ENCODE peak calls at places on chromosomes 12 and 14, in four cellular contexts. One of them, this sample, is unnamed.

GRCh38 chr12:752673-753400 is 458 bp downstream of the WNK1 start:
- DNase-seq in H9: peak
- DNase-seq in IMR-90: peak
- DNase-seq in H1: no peak
- DNase-seq in this sample: peak

GRCh38 chr14:77878783-77879182 is 78.9 kb downstream of the ADCK1 start:
- DNase-seq in H1: no peak
- DNase-seq in H9: no peak
- DNase-seq in IMR-90: no peak
- DNase-seq in this sample: no peak

GRCh38 chr14:98994571-98994970 is 277.4 kb downstream of the BCL11B start:
- DNase-seq in IMR-90: no peak
- DNase-seq in H9: no peak
- DNase-seq in H1: no peak
- DNase-seq in this sample: no peak

GRCh38 chr12:122004633-122005071 is 17.0 kb upstream of the BCL7A start:
- DNase-seq in H1: no peak
- DNase-seq in IMR-90: peak
- DNase-seq in H9: no peak
- DNase-seq in this sample: no peak

GRCh38 chr12:55724226-55724939 is 4.2 kb downstream of the RDH5 start:
- DNase-seq in H9: peak
- DNase-seq in H1: no peak
- DNase-seq in IMR-90: peak
- DNase-seq in this sample: peak

GRCh38 chr12:6520186-6520585 is 14.1 kb upstream of the GAPDH start:
- DNase-seq in IMR-90: no peak
- DNase-seq in H9: no peak
- DNase-seq in H1: no peak
- DNase-seq in this sample: no peak

GRCh38 chr12:58443273-58443980 is 476.9 kb downstream of the LRIG3 start:
- DNase-seq in IMR-90: peak
- DNase-seq in H1: no peak
- DNase-seq in H9: peak
- DNase-seq in this sample: peak

GRCh38 chr12:111211910-111212757 is 156.8 kb downstream of the PHETA1 start:
- DNase-seq in H9: peak
- DNase-seq in IMR-90: no peak
- DNase-seq in H1: no peak
- DNase-seq in this sample: peak

GRCh38 chr12:48988030-48988649 is 10.0 kb downstream of the WNT1 start:
- DNase-seq in IMR-90: peak
- DNase-seq in H9: peak
- DNase-seq in H1: no peak
- DNase-seq in this sample: peak

GRCh38 chr14:29273513-29273912 is 506.9 kb downstream of the FOXG1 start:
- DNase-seq in H1: no peak
- DNase-seq in H9: no peak
- DNase-seq in IMR-90: no peak
- DNase-seq in this sample: peak

GRCh38 chr14:49553106-49553505 is 33.1 kb downstream of the RPS29 start:
- DNase-seq in H9: no peak
- DNase-seq in IMR-90: no peak
- DNase-seq in H1: no peak
- DNase-seq in this sample: no peak

GRCh38 chr12:58695263-58695662 is 225.0 kb downstream of the LRIG3 start:
- DNase-seq in IMR-90: no peak
- DNase-seq in H1: no peak
- DNase-seq in H9: no peak
- DNase-seq in this sample: no peak

GRCh38 chr14:37709419-37710195 is 114.2 kb downstream of the TTC6 start:
- DNase-seq in H1: no peak
- DNase-seq in H9: no peak
- DNase-seq in IMR-90: peak
- DNase-seq in this sample: peak

GRCh38 chr12:59149995-59150642 is 229.8 kb upstream of the LRIG3 start:
- DNase-seq in H1: no peak
- DNase-seq in H9: no peak
- DNase-seq in IMR-90: peak
- DNase-seq in this sample: peak

GRCh38 chr12:45244561-45245348 is 28.9 kb downstream of the ANO6 start:
- DNase-seq in H9: no peak
- DNase-seq in IMR-90: peak
- DNase-seq in H1: no peak
- DNase-seq in this sample: no peak

GRCh38 chr12:91215940-91216454 is 33.4 kb upstream of the DCN start:
- DNase-seq in IMR-90: peak
- DNase-seq in H9: no peak
- DNase-seq in H1: no peak
- DNase-seq in this sample: no peak

GRCh38 chr14:93330609-93331000 is 2.2 kb downstream of the BTBD7 start:
- DNase-seq in H9: no peak
- DNase-seq in IMR-90: no peak
- DNase-seq in H1: no peak
- DNase-seq in this sample: no peak

GRCh38 chr12:123908884-123909807 is 63.5 kb downstream of the CCDC92 start:
- DNase-seq in H9: no peak
- DNase-seq in H1: no peak
- DNase-seq in IMR-90: no peak
- DNase-seq in this sample: no peak

GRCh38 chr14:74548881-74549280 is 55.3 kb downstream of the ISCA2 start:
- DNase-seq in H1: no peak
- DNase-seq in IMR-90: peak
- DNase-seq in H9: no peak
- DNase-seq in this sample: no peak

GRCh38 chr12:112468041-112468440 is 49.3 kb downstream of the PTPN11 start:
- DNase-seq in H9: no peak
- DNase-seq in H1: no peak
- DNase-seq in IMR-90: no peak
- DNase-seq in this sample: peak

GRCh38 chr12:112464605-112465004 is 45.9 kb downstream of the PTPN11 start:
- DNase-seq in H9: no peak
- DNase-seq in IMR-90: no peak
- DNase-seq in H1: no peak
- DNase-seq in this sample: no peak

GRCh38 chr12:112466011-112466422 is 47.3 kb downstream of the PTPN11 start:
- DNase-seq in H1: no peak
- DNase-seq in IMR-90: no peak
- DNase-seq in H9: no peak
- DNase-seq in this sample: no peak

GRCh38 chr12:112463478-112463877 is 44.7 kb downstream of the PTPN11 start:
- DNase-seq in IMR-90: no peak
- DNase-seq in H9: no peak
- DNase-seq in H1: no peak
- DNase-seq in this sample: no peak

DNA sequence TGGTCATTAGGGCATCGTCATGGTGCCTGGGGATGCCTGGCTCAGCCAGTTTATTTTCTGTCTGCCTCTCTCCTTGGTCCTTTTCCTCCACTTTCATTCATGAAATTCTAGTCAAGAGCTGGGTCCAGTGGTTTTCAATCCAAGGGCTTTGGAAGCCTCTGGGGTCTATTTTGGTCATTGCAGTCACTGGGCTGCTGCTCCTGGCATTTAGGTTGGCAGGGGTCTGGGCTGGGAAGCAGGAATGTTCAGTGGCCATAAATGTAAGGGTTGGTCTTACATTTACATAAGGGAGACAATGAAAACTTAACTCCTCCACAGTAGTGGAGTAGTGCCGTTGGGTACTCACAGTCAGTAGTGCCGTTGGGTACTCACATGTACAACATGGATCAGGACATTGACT is 48.1 kb downstream of the PTPN11 start:
- DNase-seq in H1: no peak
- DNase-seq in IMR-90: no peak
- DNase-seq in H9: no peak
- DNase-seq in this sample: no peak
- H3K27ac ChIP-seq in H1: no peak
- H3K27ac ChIP-seq in IMR-90: no peak
- H3K27ac ChIP-seq in H9: no peak
- H3K27ac ChIP-seq in this sample: no peak

GRCh38 chr12:74539765-74540526 is 2.3 kb downstream of the ATXN7L3B start:
- DNase-seq in IMR-90: no peak
- DNase-seq in H9: no peak
- DNase-seq in H1: no peak
- DNase-seq in this sample: peak

GRCh38 chr12:74539261-74539660 is 1.6 kb downstream of the ATXN7L3B start:
- DNase-seq in IMR-90: no peak
- DNase-seq in H1: no peak
- DNase-seq in H9: no peak
- DNase-seq in this sample: peak

GRCh38 chr12:74537126-74537706 is 419 bp upstream of the ATXN7L3B start:
- DNase-seq in IMR-90: peak
- DNase-seq in H9: no peak
- DNase-seq in H1: no peak
- DNase-seq in this sample: peak

GRCh38 chr12:74538491-74539258 is 1.0 kb downstream of the ATXN7L3B start:
- DNase-seq in H1: no peak
- DNase-seq in IMR-90: no peak
- DNase-seq in H9: no peak
- DNase-seq in this sample: peak

DNA sequence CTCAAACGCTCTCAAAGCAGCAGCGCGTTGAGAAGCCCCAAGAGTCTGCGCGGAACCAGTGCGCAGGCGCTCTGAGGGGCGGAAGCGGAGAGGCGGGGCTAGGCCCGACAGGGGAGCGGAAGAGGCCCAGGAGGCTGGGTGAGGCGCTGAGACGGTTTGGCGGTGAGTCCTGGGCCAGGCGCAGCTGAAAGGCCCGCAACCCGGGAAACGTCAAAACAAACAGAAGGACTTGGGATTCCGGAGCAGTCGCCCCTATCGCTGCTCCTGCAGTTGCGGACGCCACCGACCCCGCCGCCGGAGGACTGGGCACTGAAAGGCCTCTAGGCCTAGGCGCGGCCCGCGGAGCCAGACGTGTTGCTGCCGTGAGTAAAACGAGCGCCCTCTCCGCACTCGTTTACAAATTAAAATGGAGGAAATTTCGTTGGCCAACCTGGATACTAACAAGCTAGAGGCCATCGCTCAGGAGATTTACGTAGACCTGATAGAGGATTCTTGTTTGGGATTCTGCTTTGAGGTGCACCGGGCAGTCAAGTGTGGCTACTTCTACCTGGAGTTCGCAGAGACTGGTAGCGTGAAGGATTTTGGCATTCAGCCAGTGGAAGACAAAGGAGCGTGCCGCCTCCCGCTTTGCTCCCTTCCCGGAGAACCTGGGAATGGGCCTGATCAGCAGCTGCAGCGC is at the start of gene ATXN7L3B:
- DNase-seq in IMR-90: peak
- DNase-seq in H9: peak
- DNase-seq in H1: peak
- DNase-seq in this sample: peak
- H3K56ac ChIP-seq in IMR-90: peak
- H3K56ac ChIP-seq in H9: peak
- H3K56ac ChIP-seq in H1: peak
- H3K56ac ChIP-seq in this sample: peak

GRCh38 chr14:63478024-63478423 is 65.2 kb downstream of the PPP2R5E start:
- DNase-seq in H1: no peak
- DNase-seq in H9: no peak
- DNase-seq in IMR-90: no peak
- DNase-seq in this sample: no peak
- H3K27ac ChIP-seq in H1: no peak
- H3K27ac ChIP-seq in H9: no peak
- H3K27ac ChIP-seq in IMR-90: no peak
- H3K27ac ChIP-seq in this sample: no peak

GRCh38 chr12:77214136-77214535 is 148.8 kb upstream of the E2F7 start:
- DNase-seq in H1: no peak
- DNase-seq in H9: no peak
- DNase-seq in IMR-90: peak
- DNase-seq in this sample: no peak
- H3K56ac ChIP-seq in H1: no peak
- H3K56ac ChIP-seq in H9: no peak
- H3K56ac ChIP-seq in IMR-90: no peak
- H3K56ac ChIP-seq in this sample: no peak

DNA sequence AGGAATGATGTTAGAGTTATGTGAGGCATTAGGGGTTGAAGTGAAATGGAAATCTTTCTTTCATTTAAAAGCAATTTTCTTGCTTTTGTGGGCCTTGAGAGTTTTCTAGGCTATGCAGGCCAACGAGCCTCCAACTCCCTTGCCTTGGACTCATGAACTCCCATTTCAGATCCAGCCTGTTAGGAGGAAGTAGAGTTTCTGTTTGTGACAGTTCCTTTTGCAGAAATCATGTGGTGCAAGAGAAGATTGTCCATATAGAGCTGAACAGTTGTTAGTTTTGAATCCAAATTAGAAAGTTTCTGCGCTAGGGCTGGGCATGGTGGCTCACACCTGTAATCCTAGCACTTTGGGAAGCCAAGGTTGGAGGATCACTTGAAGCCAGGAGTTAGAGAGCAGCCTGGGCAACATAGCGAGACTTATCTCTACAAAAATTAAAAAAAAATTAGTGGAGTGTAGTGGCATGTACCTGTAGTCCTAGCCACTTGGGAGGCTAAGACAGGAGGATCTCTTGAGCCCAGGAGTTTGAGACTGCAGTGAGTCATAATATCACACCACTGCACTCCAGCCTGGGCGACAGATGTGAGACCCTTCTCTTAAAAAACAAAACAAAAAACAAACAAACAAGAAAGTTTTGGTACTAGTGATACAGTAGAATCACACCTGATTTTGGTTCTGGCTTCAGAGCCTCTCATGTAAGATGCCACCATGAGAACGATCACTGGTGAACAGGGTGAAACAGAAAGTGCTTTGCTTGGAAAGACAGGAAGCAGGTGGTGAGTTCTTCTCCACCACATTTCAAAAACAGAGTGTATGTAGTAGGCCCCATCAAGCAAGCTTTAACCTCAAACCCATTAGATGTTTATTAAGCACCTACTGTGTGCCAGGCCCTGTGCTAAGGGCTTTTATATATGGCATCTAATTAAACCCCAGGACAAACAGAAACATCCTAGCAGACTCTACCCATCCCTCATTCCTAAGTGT is 47.5 kb upstream of the MED13L start:
- DNase-seq in H1: no peak
- DNase-seq in IMR-90: no peak
- DNase-seq in H9: no peak
- DNase-seq in this sample: no peak
- H3K27ac ChIP-seq in H1: no peak
- H3K27ac ChIP-seq in IMR-90: no peak
- H3K27ac ChIP-seq in H9: no peak
- H3K27ac ChIP-seq in this sample: no peak

DNA sequence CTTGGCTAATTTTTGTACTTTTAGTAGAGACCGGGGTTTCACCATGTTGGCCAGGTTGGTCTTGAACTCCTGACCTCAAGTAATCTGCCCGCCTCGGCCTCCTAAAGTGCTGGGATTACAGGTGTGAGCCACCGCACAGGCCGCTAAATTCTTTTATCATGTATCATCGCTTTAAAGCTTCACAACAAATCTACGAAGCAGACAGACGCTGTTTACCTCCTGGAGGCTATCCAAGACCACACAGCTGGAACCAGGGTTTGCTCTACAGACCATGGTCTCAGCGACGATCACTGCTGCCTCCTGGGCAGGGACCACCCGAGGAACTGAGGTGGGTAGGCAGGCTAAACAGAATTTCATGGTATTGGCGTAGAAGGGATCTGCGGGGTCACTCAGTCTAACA is 27.2 kb downstream of the KRT80 start:
- DNase-seq in H1: no peak
- DNase-seq in IMR-90: peak
- DNase-seq in H9: no peak
- DNase-seq in this sample: peak
- H3K56ac ChIP-seq in H1: no peak
- H3K56ac ChIP-seq in IMR-90: no peak
- H3K56ac ChIP-seq in H9: no peak
- H3K56ac ChIP-seq in this sample: no peak

GRCh38 chr14:21543426-21544350 is 17.5 kb upstream of the SALL2 start:
- DNase-seq in IMR-90: no peak
- DNase-seq in H1: no peak
- DNase-seq in H9: peak
- DNase-seq in this sample: peak
- H3K27ac ChIP-seq in IMR-90: no peak
- H3K27ac ChIP-seq in H1: peak
- H3K27ac ChIP-seq in H9: peak
- H3K27ac ChIP-seq in this sample: no peak